ENCODE peak calls at places on chromosomes 13 and 19, in six cellular contexts. One of them, this sample, is unnamed.

GRCh38 chr19:17263712-17264640 is 569 bp downstream of the USHBP1 start:
- DNase-seq in stimulated activated CD8-positive, alpha-beta memory T cell treated with anti-CD3 and anti-CD28 coated beads, Interleukin-4, amount 100 ng/mL, for 1 hour: no peak
- DNase-seq in activated T-helper 1 cell treated with Interleukin-2 at 50 U/mL for 16 hours: no peak
- DNase-seq in activated naive CD4-positive, alpha-beta T cell: no peak
- DNase-seq in C1 segment of cervical spinal cord: no peak
- DNase-seq in NCI-H748 treated with DMSO at 0.1 percent for 48 hours: no peak
- DNase-seq in this sample: no peak

GRCh38 chr13:32586022-32586900 is at the start of gene PDS5B:
- DNase-seq in stimulated activated CD8-positive, alpha-beta memory T cell treated with anti-CD3 and anti-CD28 coated beads, Interleukin-4, amount 100 ng/mL, for 1 hour: peak; percentile 79
- DNase-seq in activated naive CD4-positive, alpha-beta T cell: peak; percentile 91
- DNase-seq in activated T-helper 1 cell treated with Interleukin-2 at 50 U/mL for 16 hours: peak; percentile 96
- DNase-seq in NCI-H748 treated with DMSO at 0.1 percent for 48 hours: peak; percentile 98
- DNase-seq in C1 segment of cervical spinal cord: peak; percentile 86
- DNase-seq in this sample: peak; percentile 92

GRCh38 chr19:23116802-23117571 is at the start of gene ZNF730:
- DNase-seq in NCI-H748 treated with DMSO at 0.1 percent for 48 hours: peak; percentile 70
- DNase-seq in activated naive CD4-positive, alpha-beta T cell: no peak
- DNase-seq in stimulated activated CD8-positive, alpha-beta memory T cell treated with anti-CD3 and anti-CD28 coated beads, Interleukin-4, amount 100 ng/mL, for 1 hour: peak; percentile 41
- DNase-seq in C1 segment of cervical spinal cord: peak; percentile 52
- DNase-seq in activated T-helper 1 cell treated with Interleukin-2 at 50 U/mL for 16 hours: peak; percentile 1
- DNase-seq in this sample: no peak

GRCh38 chr19:9838324-9838723 is 3.2 kb downstream of the PIN1 start:
- DNase-seq in activated naive CD4-positive, alpha-beta T cell: no peak
- DNase-seq in C1 segment of cervical spinal cord: no peak
- DNase-seq in stimulated activated CD8-positive, alpha-beta memory T cell treated with anti-CD3 and anti-CD28 coated beads, Interleukin-4, amount 100 ng/mL, for 1 hour: no peak
- DNase-seq in activated T-helper 1 cell treated with Interleukin-2 at 50 U/mL for 16 hours: no peak
- DNase-seq in NCI-H748 treated with DMSO at 0.1 percent for 48 hours: no peak
- DNase-seq in this sample: no peak

GRCh38 chr19:39341122-39341719 is 1.0 kb upstream of the SAMD4B start:
- DNase-seq in activated T-helper 1 cell treated with Interleukin-2 at 50 U/mL for 16 hours: no peak
- DNase-seq in activated naive CD4-positive, alpha-beta T cell: no peak
- DNase-seq in stimulated activated CD8-positive, alpha-beta memory T cell treated with anti-CD3 and anti-CD28 coated beads, Interleukin-4, amount 100 ng/mL, for 1 hour: no peak
- DNase-seq in C1 segment of cervical spinal cord: peak; percentile 50
- DNase-seq in NCI-H748 treated with DMSO at 0.1 percent for 48 hours: no peak
- DNase-seq in this sample: no peak

GRCh38 chr13:97369269-97369893 is 64.6 kb upstream of the RAP2A start:
- DNase-seq in activated T-helper 1 cell treated with Interleukin-2 at 50 U/mL for 16 hours: no peak
- DNase-seq in activated naive CD4-positive, alpha-beta T cell: no peak
- DNase-seq in NCI-H748 treated with DMSO at 0.1 percent for 48 hours: no peak
- DNase-seq in C1 segment of cervical spinal cord: no peak
- DNase-seq in stimulated activated CD8-positive, alpha-beta memory T cell treated with anti-CD3 and anti-CD28 coated beads, Interleukin-4, amount 100 ng/mL, for 1 hour: no peak
- DNase-seq in this sample: no peak

GRCh38 chr19:41531438-41532311 is 44.3 kb upstream of the CEACAM21 start:
- DNase-seq in activated naive CD4-positive, alpha-beta T cell: peak; percentile 45
- DNase-seq in stimulated activated CD8-positive, alpha-beta memory T cell treated with anti-CD3 and anti-CD28 coated beads, Interleukin-4, amount 100 ng/mL, for 1 hour: peak; percentile 58
- DNase-seq in C1 segment of cervical spinal cord: no peak
- DNase-seq in NCI-H748 treated with DMSO at 0.1 percent for 48 hours: no peak
- DNase-seq in activated T-helper 1 cell treated with Interleukin-2 at 50 U/mL for 16 hours: peak; percentile 68
- DNase-seq in this sample: no peak

GRCh38 chr13:41995946-41996345 is 35.0 kb upstream of the VWA8 start:
- DNase-seq in C1 segment of cervical spinal cord: no peak
- DNase-seq in activated T-helper 1 cell treated with Interleukin-2 at 50 U/mL for 16 hours: no peak
- DNase-seq in activated naive CD4-positive, alpha-beta T cell: no peak
- DNase-seq in NCI-H748 treated with DMSO at 0.1 percent for 48 hours: no peak
- DNase-seq in stimulated activated CD8-positive, alpha-beta memory T cell treated with anti-CD3 and anti-CD28 coated beads, Interleukin-4, amount 100 ng/mL, for 1 hour: no peak
- DNase-seq in this sample: peak; percentile 71

GRCh38 chr19:40802300-40803169 is 3.5 kb downstream of the EGLN2 start:
- DNase-seq in C1 segment of cervical spinal cord: no peak
- DNase-seq in stimulated activated CD8-positive, alpha-beta memory T cell treated with anti-CD3 and anti-CD28 coated beads, Interleukin-4, amount 100 ng/mL, for 1 hour: no peak
- DNase-seq in activated T-helper 1 cell treated with Interleukin-2 at 50 U/mL for 16 hours: no peak
- DNase-seq in NCI-H748 treated with DMSO at 0.1 percent for 48 hours: no peak
- DNase-seq in activated naive CD4-positive, alpha-beta T cell: no peak
- DNase-seq in this sample: no peak

GRCh38 chr19:12788025-12788681 is 3.1 kb upstream of the JUNB start:
- DNase-seq in stimulated activated CD8-positive, alpha-beta memory T cell treated with anti-CD3 and anti-CD28 coated beads, Interleukin-4, amount 100 ng/mL, for 1 hour: no peak
- DNase-seq in activated T-helper 1 cell treated with Interleukin-2 at 50 U/mL for 16 hours: no peak
- DNase-seq in activated naive CD4-positive, alpha-beta T cell: no peak
- DNase-seq in NCI-H748 treated with DMSO at 0.1 percent for 48 hours: no peak
- DNase-seq in C1 segment of cervical spinal cord: no peak
- DNase-seq in this sample: no peak

GRCh38 chr19:3880471-3881271 is at the start of gene ATCAY:
- DNase-seq in activated T-helper 1 cell treated with Interleukin-2 at 50 U/mL for 16 hours: no peak
- DNase-seq in C1 segment of cervical spinal cord: no peak
- DNase-seq in NCI-H748 treated with DMSO at 0.1 percent for 48 hours: peak; percentile 60
- DNase-seq in activated naive CD4-positive, alpha-beta T cell: no peak
- DNase-seq in stimulated activated CD8-positive, alpha-beta memory T cell treated with anti-CD3 and anti-CD28 coated beads, Interleukin-4, amount 100 ng/mL, for 1 hour: no peak
- DNase-seq in this sample: no peak

GRCh38 chr19:47776568-47776967 is 1.9 kb upstream of the SELENOW start:
- DNase-seq in activated naive CD4-positive, alpha-beta T cell: no peak
- DNase-seq in activated T-helper 1 cell treated with Interleukin-2 at 50 U/mL for 16 hours: no peak
- DNase-seq in stimulated activated CD8-positive, alpha-beta memory T cell treated with anti-CD3 and anti-CD28 coated beads, Interleukin-4, amount 100 ng/mL, for 1 hour: no peak
- DNase-seq in C1 segment of cervical spinal cord: no peak
- DNase-seq in NCI-H748 treated with DMSO at 0.1 percent for 48 hours: peak; percentile 99
- DNase-seq in this sample: no peak

GRCh38 chr13:93283255-93283654 is 56.6 kb downstream of the GPC6 start:
- DNase-seq in activated T-helper 1 cell treated with Interleukin-2 at 50 U/mL for 16 hours: no peak
- DNase-seq in activated naive CD4-positive, alpha-beta T cell: no peak
- DNase-seq in stimulated activated CD8-positive, alpha-beta memory T cell treated with anti-CD3 and anti-CD28 coated beads, Interleukin-4, amount 100 ng/mL, for 1 hour: no peak
- DNase-seq in C1 segment of cervical spinal cord: no peak
- DNase-seq in NCI-H748 treated with DMSO at 0.1 percent for 48 hours: no peak
- DNase-seq in this sample: no peak

GRCh38 chr19:50568321-50569022 is at the start of gene LRRC4B:
- DNase-seq in C1 segment of cervical spinal cord: peak; percentile 4
- DNase-seq in stimulated activated CD8-positive, alpha-beta memory T cell treated with anti-CD3 and anti-CD28 coated beads, Interleukin-4, amount 100 ng/mL, for 1 hour: no peak
- DNase-seq in activated naive CD4-positive, alpha-beta T cell: no peak
- DNase-seq in activated T-helper 1 cell treated with Interleukin-2 at 50 U/mL for 16 hours: no peak
- DNase-seq in NCI-H748 treated with DMSO at 0.1 percent for 48 hours: peak; percentile 25
- DNase-seq in this sample: no peak

GRCh38 chr19:57342582-57342981 is 8.5 kb upstream of the ZNF304 start:
- DNase-seq in stimulated activated CD8-positive, alpha-beta memory T cell treated with anti-CD3 and anti-CD28 coated beads, Interleukin-4, amount 100 ng/mL, for 1 hour: no peak
- DNase-seq in NCI-H748 treated with DMSO at 0.1 percent for 48 hours: no peak
- DNase-seq in activated T-helper 1 cell treated with Interleukin-2 at 50 U/mL for 16 hours: no peak
- DNase-seq in activated naive CD4-positive, alpha-beta T cell: no peak
- DNase-seq in C1 segment of cervical spinal cord: no peak
- DNase-seq in this sample: no peak

GRCh38 chr13:73578251-73578875 is 519.6 kb downstream of the KLF5 start:
- DNase-seq in C1 segment of cervical spinal cord: no peak
- DNase-seq in activated T-helper 1 cell treated with Interleukin-2 at 50 U/mL for 16 hours: no peak
- DNase-seq in NCI-H748 treated with DMSO at 0.1 percent for 48 hours: no peak
- DNase-seq in activated naive CD4-positive, alpha-beta T cell: no peak
- DNase-seq in stimulated activated CD8-positive, alpha-beta memory T cell treated with anti-CD3 and anti-CD28 coated beads, Interleukin-4, amount 100 ng/mL, for 1 hour: no peak
- DNase-seq in this sample: no peak

GRCh38 chr19:13420780-13421179 is 85.5 kb downstream of the CACNA1A start:
- DNase-seq in activated T-helper 1 cell treated with Interleukin-2 at 50 U/mL for 16 hours: no peak
- DNase-seq in NCI-H748 treated with DMSO at 0.1 percent for 48 hours: no peak
- DNase-seq in activated naive CD4-positive, alpha-beta T cell: no peak
- DNase-seq in stimulated activated CD8-positive, alpha-beta memory T cell treated with anti-CD3 and anti-CD28 coated beads, Interleukin-4, amount 100 ng/mL, for 1 hour: no peak
- DNase-seq in C1 segment of cervical spinal cord: no peak
- DNase-seq in this sample: no peak

GRCh38 chr13:79380943-79381445 is 25.1 kb downstream of the RBM26 start:
- DNase-seq in NCI-H748 treated with DMSO at 0.1 percent for 48 hours: no peak
- DNase-seq in activated T-helper 1 cell treated with Interleukin-2 at 50 U/mL for 16 hours: no peak
- DNase-seq in C1 segment of cervical spinal cord: no peak
- DNase-seq in activated naive CD4-positive, alpha-beta T cell: no peak
- DNase-seq in stimulated activated CD8-positive, alpha-beta memory T cell treated with anti-CD3 and anti-CD28 coated beads, Interleukin-4, amount 100 ng/mL, for 1 hour: no peak
- DNase-seq in this sample: no peak

GRCh38 chr13:97043302-97043701 is 49.0 kb upstream of the OXGR1 start:
- DNase-seq in C1 segment of cervical spinal cord: no peak
- DNase-seq in NCI-H748 treated with DMSO at 0.1 percent for 48 hours: no peak
- DNase-seq in activated T-helper 1 cell treated with Interleukin-2 at 50 U/mL for 16 hours: no peak
- DNase-seq in activated naive CD4-positive, alpha-beta T cell: no peak
- DNase-seq in stimulated activated CD8-positive, alpha-beta memory T cell treated with anti-CD3 and anti-CD28 coated beads, Interleukin-4, amount 100 ng/mL, for 1 hour: no peak
- DNase-seq in this sample: no peak

GRCh38 chr19:5893907-5894703 is 9.5 kb downstream of the NDUFA11 start:
- DNase-seq in activated naive CD4-positive, alpha-beta T cell: no peak
- DNase-seq in NCI-H748 treated with DMSO at 0.1 percent for 48 hours: no peak
- DNase-seq in C1 segment of cervical spinal cord: no peak
- DNase-seq in activated T-helper 1 cell treated with Interleukin-2 at 50 U/mL for 16 hours: no peak
- DNase-seq in stimulated activated CD8-positive, alpha-beta memory T cell treated with anti-CD3 and anti-CD28 coated beads, Interleukin-4, amount 100 ng/mL, for 1 hour: no peak
- DNase-seq in this sample: no peak

GRCh38 chr13:94209110-94209509 is 270.4 kb downstream of the DCT start:
- DNase-seq in activated T-helper 1 cell treated with Interleukin-2 at 50 U/mL for 16 hours: no peak
- DNase-seq in C1 segment of cervical spinal cord: no peak
- DNase-seq in activated naive CD4-positive, alpha-beta T cell: no peak
- DNase-seq in NCI-H748 treated with DMSO at 0.1 percent for 48 hours: peak; percentile 35
- DNase-seq in stimulated activated CD8-positive, alpha-beta memory T cell treated with anti-CD3 and anti-CD28 coated beads, Interleukin-4, amount 100 ng/mL, for 1 hour: no peak
- DNase-seq in this sample: no peak

GRCh38 chr13:51913421-51914136 is 51.8 kb downstream of the CCDC70 start:
- DNase-seq in activated T-helper 1 cell treated with Interleukin-2 at 50 U/mL for 16 hours: no peak
- DNase-seq in activated naive CD4-positive, alpha-beta T cell: no peak
- DNase-seq in NCI-H748 treated with DMSO at 0.1 percent for 48 hours: no peak
- DNase-seq in stimulated activated CD8-positive, alpha-beta memory T cell treated with anti-CD3 and anti-CD28 coated beads, Interleukin-4, amount 100 ng/mL, for 1 hour: no peak
- DNase-seq in C1 segment of cervical spinal cord: no peak
- DNase-seq in this sample: no peak

GRCh38 chr19:21158523-21159135 is 16.8 kb downstream of the ZNF431 start:
- DNase-seq in C1 segment of cervical spinal cord: no peak
- DNase-seq in activated T-helper 1 cell treated with Interleukin-2 at 50 U/mL for 16 hours: no peak
- DNase-seq in activated naive CD4-positive, alpha-beta T cell: no peak
- DNase-seq in stimulated activated CD8-positive, alpha-beta memory T cell treated with anti-CD3 and anti-CD28 coated beads, Interleukin-4, amount 100 ng/mL, for 1 hour: no peak
- DNase-seq in NCI-H748 treated with DMSO at 0.1 percent for 48 hours: no peak
- DNase-seq in this sample: no peak